ENCODE peak calls at places on chromosomes 7 and 10, in four cellular contexts. G is colonic mucosa; Z is breast epithelium; M is effector memory CD4-positive, alpha-beta T cell. N is an unnamed sample. For H3K9me3, the result is how much of the 10 kb centered on the place peaks cover.

GRCh38 chr10:59395984-59396383 is 33.6 kb upstream of the FAM13C start:
- DNase-seq in G (no peak), Z (no peak), M (no peak), N (no peak)

GRCh38 chr10:73848821-73849489 is 25.4 kb downstream of the CAMK2G start:
- DNase-seq in G (peak), Z (peak), M (peak), N (peak)

GRCh38 chr7:87427289-87427688 is 48.2 kb downstream of the ABCB4 start:
- DNase-seq in G (peak), Z (no peak), M (no peak), N (no peak)

GRCh38 chr7:3236268-3236667 is 64.8 kb upstream of the SDK1 start:
- DNase-seq in G (no peak), Z (no peak), M (no peak), N (no peak)

GRCh38 chr7:152583006-152583405 is 92.9 kb downstream of the XRCC2 start:
- DNase-seq in G (no peak), Z (no peak), M (no peak), N (no peak)

GRCh38 chr7:159226303-159226702 is 81.6 kb upstream of the VIPR2 start:
- DNase-seq in G (no peak), Z (no peak), M (no peak), N (no peak)

GRCh38 chr7:3043544-3044395 is at the start of gene CARD11:
- DNase-seq in G (peak), Z (peak), M (peak), N (peak)

GRCh38 chr10:61628875-61629513 is 33.7 kb upstream of the CABCOCO1 start:
- DNase-seq in G (no peak), Z (no peak), M (no peak), N (no peak)

GRCh38 chr10:13686331-13686752 is 99.6 kb downstream of the PRPF18 start:
- DNase-seq in G (no peak), Z (no peak), M (no peak), N (no peak)

GRCh38 chr7:91149518-91149917 is 114.7 kb upstream of the FZD1 start:
- DNase-seq in G (no peak), Z (no peak), M (no peak), N (no peak)

GRCh38 chr7:132077986-132078385 is 498.3 kb downstream of the PLXNA4 start:
- DNase-seq in G (no peak), Z (no peak), M (no peak), N (no peak)

GRCh38 chr10:11162828-11163599 is 145.3 kb downstream of the CELF2 start:
- DNase-seq in G (peak), Z (no peak), M (peak), N (peak)

GRCh38 chr10:44960482-44961230 is 1.1 kb downstream of the RASSF4 start:
- DNase-seq in G (peak), Z (no peak), M (no peak), N (no peak)

GRCh38 chr10:80410122-80410521 is 1.8 kb downstream of the PRXL2A start:
- DNase-seq in G (peak), Z (no peak), M (no peak), N (no peak)

GRCh38 chr7:131190146-131190545 is 137.5 kb upstream of the MKLN1 start:
- DNase-seq in G (no peak), Z (no peak), M (no peak), N (no peak)

GRCh38 chr10:21265622-21266021 is 259.9 kb downstream of the SKIDA1 start:
- DNase-seq in G (no peak), Z (no peak), M (no peak), N (no peak)

GRCh38 chr10:93030409-93030808 is 30.2 kb upstream of the CYP26C1 start:
- DNase-seq in G (no peak), Z (no peak), M (no peak), N (no peak)

GRCh38 chr7:46972205-46972604 is 609.7 kb downstream of the TNS3 start:
- DNase-seq in G (no peak), Z (no peak), M (no peak), N (no peak)

GRCh38 chr7:6106140-6106904 is 75.1 kb downstream of the ANKRD61 start:
- DNase-seq in G (peak), Z (no peak), M (peak), N (peak)

GRCh38 chr7:40899151-40899550 is 764.3 kb downstream of the SUGCT start:
- DNase-seq in G (no peak), Z (no peak), M (no peak), N (no peak)
- H3K4me3 ChIP-seq in G (no peak), Z (no peak), M (no peak), N (no peak)

GRCh38 chr7:259191-259505 is 30.8 kb upstream of the FOXL3 start:
- DNase-seq in G (no peak), Z (no peak), M (no peak), N (no peak)

GRCh38 chr7:262251-262572 is 27.8 kb upstream of the FOXL3 start:
- DNase-seq in G (no peak), Z (no peak), M (no peak), N (no peak)

GRCh38 chr7:261341-262250 is 28.4 kb upstream of the FOXL3 start:
- DNase-seq in G (no peak), Z (no peak), M (no peak), N (no peak)

GRCh38 chr7:259751-260405 is 30.1 kb upstream of the FOXL3 start:
- DNase-seq in G (no peak), Z (no peak), M (no peak), N (no peak)

DNA sequence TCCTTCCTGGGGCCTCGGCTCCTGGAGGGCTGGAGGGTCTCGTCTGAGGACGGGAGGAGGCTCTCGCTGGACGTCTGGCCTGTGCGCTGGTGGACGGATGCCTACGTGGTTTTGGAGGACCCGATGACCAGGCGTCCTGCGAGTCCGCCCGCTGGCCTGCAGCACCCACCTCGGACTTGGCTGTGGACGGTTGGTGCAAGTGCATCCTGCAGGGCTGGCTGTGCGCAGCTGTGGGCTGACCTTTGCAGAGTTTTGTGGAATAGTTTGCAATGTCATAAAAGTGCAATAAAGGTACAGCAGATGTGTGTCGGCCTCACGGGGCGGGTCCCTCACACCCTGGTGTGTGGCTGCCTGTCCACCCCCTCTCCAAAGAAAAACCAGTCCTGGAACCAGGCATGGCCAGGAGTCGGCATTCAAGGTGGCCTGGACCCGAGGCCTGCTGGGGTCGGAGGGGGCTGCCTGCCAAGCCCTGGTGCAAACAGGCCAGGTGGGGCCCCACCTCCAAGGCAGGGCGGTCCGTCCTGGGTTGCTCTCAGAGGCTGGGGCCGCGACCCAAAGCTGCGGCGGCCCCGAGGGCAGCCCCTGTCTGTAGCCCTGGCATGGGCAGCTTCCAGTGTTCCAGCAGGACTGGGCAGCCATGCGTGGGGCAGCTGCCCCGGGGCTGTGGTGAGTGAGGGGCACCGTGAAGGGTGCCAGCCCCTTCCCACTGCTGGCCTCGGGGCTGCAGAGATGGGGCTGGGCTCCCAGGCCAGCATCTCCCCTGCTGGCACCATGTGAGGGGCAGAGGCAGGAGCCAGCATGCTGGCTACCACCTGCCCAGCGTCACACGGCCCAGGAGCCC is 29.3 kb upstream of the FOXL3 start:
- DNase-seq in G (peak), Z (no peak), M (no peak), N (no peak)
- H3K9me3 ChIP-seq in G (under half), Z (under half), M (under half), N (under half)

DNA sequence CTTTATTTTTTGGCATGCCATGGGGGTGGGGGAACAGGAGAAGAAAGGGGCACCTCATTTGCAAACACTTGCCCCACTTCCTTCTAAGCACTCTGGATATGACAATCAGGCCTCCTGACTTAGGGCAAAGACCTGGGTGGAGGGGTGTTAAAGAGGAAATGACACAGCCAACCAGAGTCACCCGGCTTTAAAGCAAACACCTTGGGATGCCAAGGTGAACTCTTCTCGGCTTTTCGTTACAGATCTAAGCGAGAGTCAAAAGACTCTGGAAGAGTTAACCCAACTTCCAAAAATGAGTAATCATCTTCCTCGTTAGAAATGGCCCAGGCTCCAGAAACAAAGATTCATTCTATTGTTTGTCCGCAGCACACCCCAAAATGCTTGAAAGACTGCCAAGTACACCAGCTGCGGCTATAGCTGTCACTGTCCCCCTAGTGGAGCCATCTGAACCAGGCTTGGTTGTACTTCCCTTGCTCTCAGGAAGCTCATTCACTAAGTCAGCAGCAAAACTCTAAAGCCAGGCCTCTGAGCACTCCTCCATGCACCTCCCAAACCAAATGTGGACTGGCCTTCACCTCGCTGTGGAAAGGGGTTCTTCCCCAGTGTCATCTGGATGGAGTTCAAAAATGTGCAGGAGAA is 24.8 kb downstream of the FAM53B start:
- DNase-seq in G (peak), Z (peak), M (peak), N (peak)
- H3K27ac ChIP-seq in G (peak), Z (peak), M (peak), N (peak)

GRCh38 chr10:8402469-8403074 is 348.1 kb downstream of the GATA3 start:
- DNase-seq in G (no peak), Z (no peak), M (peak), N (no peak)
- H3K4me3 ChIP-seq in G (no peak), Z (no peak), M (no peak), N (no peak)

GRCh38 chr10:81981724-81982123 is 106.7 kb downstream of the NRG3 start:
- DNase-seq in G (no peak), Z (no peak), M (no peak), N (no peak)

DNA sequence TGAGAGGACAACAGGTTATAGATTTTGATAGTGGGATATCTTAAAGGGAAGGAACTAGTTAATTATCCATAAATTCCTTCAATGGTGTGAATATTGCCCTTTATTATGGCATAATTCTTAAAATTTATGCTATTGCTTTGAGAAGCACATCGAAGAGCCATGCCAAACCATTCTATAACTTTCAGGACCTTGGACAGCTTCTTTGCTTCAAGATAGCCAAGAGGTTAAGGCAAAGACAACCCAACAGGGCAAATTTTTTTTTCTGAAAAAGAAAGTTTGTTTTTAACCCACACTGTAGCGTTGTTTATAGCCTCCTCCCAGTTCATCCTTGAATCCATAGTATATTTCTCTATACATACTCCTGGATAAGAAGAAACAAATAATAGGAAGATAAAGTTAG is 103.2 kb downstream of the NRG3 start:
- DNase-seq in G (no peak), Z (no peak), M (no peak), N (no peak)
- H3K9me3 ChIP-seq in G (under half), Z (under half), M (under half), N (under half)

DNA sequence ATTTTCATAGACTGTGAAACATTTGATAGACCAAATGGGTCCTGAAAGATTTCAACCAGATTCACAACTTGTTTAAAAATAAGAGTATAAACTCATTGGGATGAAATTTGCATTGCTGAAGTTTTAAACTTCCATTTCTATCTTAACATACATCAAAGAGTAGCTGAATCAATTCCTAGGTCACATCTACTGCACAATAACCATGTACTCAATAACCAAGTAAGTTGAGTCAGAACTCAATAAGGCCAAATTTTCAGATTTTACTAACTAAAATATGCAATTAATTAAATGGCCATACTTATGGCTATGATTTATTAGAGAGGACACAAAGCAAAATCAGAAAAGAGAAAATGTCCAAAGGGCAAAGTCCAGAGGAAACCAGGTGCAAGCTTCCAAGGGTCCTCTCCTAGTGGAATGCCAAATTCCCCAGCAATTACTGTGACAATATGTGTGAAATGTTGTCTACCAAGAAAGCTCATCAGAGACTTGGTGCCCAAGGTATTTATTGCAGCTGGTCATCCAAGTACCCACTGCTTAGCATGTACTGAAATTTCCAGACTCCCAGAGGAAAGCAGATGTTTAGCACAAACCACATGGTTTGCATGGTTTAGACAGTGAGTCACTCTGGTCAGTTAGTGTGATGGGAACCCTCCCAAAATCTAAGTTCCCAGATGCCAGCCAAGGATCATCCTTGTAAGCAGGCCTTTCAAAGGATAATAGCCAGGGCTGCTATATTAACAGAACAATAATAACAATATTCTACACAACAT is 238.9 kb downstream of the IPMK start:
- DNase-seq in G (no peak), Z (no peak), M (no peak), N (no peak)
- H3K27ac ChIP-seq in G (no peak), Z (no peak), M (no peak), N (no peak)

GRCh38 chr10:14954934-14955333 is 1.0 kb upstream of the DCLRE1C start:
- DNase-seq in G (no peak), Z (no peak), M (no peak), N (no peak)
- H3K4me3 ChIP-seq in G (no peak), Z (no peak), M (peak), N (peak)

N was measured in CD8-positive, alpha-beta T cell.